ENCODE peak calls at places on chromosomes 12 and 14, in ten cellular contexts. R is stimulated activated CD8-positive, alpha-beta memory T cell treated with anti-CD3 and anti-CD28 coated beads, Interleukin-7, amount 100 ng/mL, for 1 hour; C is H7; S is stimulated activated CD4-positive, alpha-beta T cell treated with anti-CD3 and anti-CD28 coated beads, Interleukin-4, amount 100 ng/mL, for 4 hours; H is GM12891; X is NCI-H2029; L is AML-193; E is NCI-H1092 treated with DMSO at 0.1 percent for 48 hours; F is GOT3; T is activated T-cell treated with anti-CD3 and anti-CD28 coated beads for 1 hour. M is an unnamed sample.

GRCh38 chr12:62032838-62033237 is 227.4 kb upstream of the USP15 start:
- DNase-seq in R (no peak), C (no peak), S (no peak), H (no peak), X (no peak), L (no peak), E (no peak), F (no peak), T (no peak), M (no peak)

GRCh38 chr14:102095231-102095870 is 8.5 kb upstream of the HSP90AA1 start:
- DNase-seq in R (no peak), C (no peak), S (no peak), H (no peak), X (no peak), L (no peak), E (no peak), F (no peak), T (no peak), M (no peak)

GRCh38 chr12:18141583-18141982 is 51.6 kb upstream of the RERGL start:
- DNase-seq in R (no peak), C (no peak), S (no peak), H (no peak), X (no peak), L (no peak), E (no peak), F (no peak), T (no peak), M (no peak)

GRCh38 chr12:86712425-86712843 is 456.2 kb upstream of the MGAT4C start:
- DNase-seq in R (no peak), C (no peak), S (no peak), H (no peak), X (peak; percentile 0), L (no peak), E (no peak), F (no peak), T (no peak), M (no peak)

GRCh38 chr12:95959107-95959506 is 16.0 kb downstream of the AMDHD1 start:
- DNase-seq in R (no peak), C (peak; percentile 37), S (no peak), H (no peak), X (peak; percentile 41), L (peak; percentile 50), E (peak; percentile 6), F (no peak), T (no peak), M (no peak)

GRCh38 chr12:109996483-109996853 is 300 bp upstream of the GIT2 start:
- DNase-seq in R (no peak), C (no peak), S (no peak), H (no peak), X (no peak), L (no peak), E (no peak), F (no peak), T (no peak), M (no peak)

GRCh38 chr12:57842342-57843294 is 3.9 kb downstream of the CTDSP2 start:
- DNase-seq in R (no peak), C (peak; percentile 80), S (peak; percentile 27), H (no peak), X (no peak), L (no peak), E (no peak), F (no peak), T (no peak), M (no peak)

GRCh38 chr14:97584528-97584927 is 787.3 kb downstream of the VRK1 start:
- DNase-seq in R (no peak), C (peak; percentile 25), S (no peak), H (no peak), X (no peak), L (no peak), E (no peak), F (no peak), T (no peak), M (no peak)

GRCh38 chr12:113889076-113889475 is 77.0 kb downstream of the RBM19 start:
- DNase-seq in R (no peak), C (no peak), S (no peak), H (no peak), X (no peak), L (no peak), E (peak; percentile 7), F (no peak), T (no peak), M (no peak)

M was measured in right lobe of liver.